ENCODE peak calls at places on chromosome 13, in five cellular contexts. One of them, this sample, is unnamed. For H3K27me3, the result is how much of the 10 kb centered on the place peaks cover.

GRCh38 chr13:94959616-94960015 is 247.3 kb upstream of the SOX21 start:
- DNase-seq in adrenal gland: no peak
- DNase-seq in endothelial cell of umbilical vein: no peak
- DNase-seq in upper lobe of left lung: no peak
- DNase-seq in heart left ventricle: no peak
- DNase-seq in this sample: no peak

GRCh38 chr13:39401756-39402155 is 201.2 kb downstream of the LHFPL6 start:
- DNase-seq in heart left ventricle: no peak
- DNase-seq in adrenal gland: no peak
- DNase-seq in endothelial cell of umbilical vein: no peak
- DNase-seq in upper lobe of left lung: no peak
- DNase-seq in this sample: no peak

GRCh38 chr13:113981611-113982295 is 7.9 kb upstream of the C13orf46 start:
- DNase-seq in endothelial cell of umbilical vein: no peak
- DNase-seq in upper lobe of left lung: peak
- DNase-seq in adrenal gland: no peak
- DNase-seq in heart left ventricle: no peak
- DNase-seq in this sample: no peak

GRCh38 chr13:48731957-48732569 is 78.3 kb downstream of the CYSLTR2 start:
- DNase-seq in adrenal gland: peak
- DNase-seq in upper lobe of left lung: peak
- DNase-seq in endothelial cell of umbilical vein: peak
- DNase-seq in heart left ventricle: no peak
- DNase-seq in this sample: no peak

GRCh38 chr13:45799451-45799850 is 52.1 kb downstream of the SIAH3 start:
- DNase-seq in endothelial cell of umbilical vein: no peak
- DNase-seq in heart left ventricle: no peak
- DNase-seq in adrenal gland: no peak
- DNase-seq in upper lobe of left lung: no peak
- DNase-seq in this sample: no peak

GRCh38 chr13:113916330-113916815 is 52.5 kb upstream of the GAS6 start:
- DNase-seq in heart left ventricle: no peak
- DNase-seq in upper lobe of left lung: no peak
- DNase-seq in adrenal gland: no peak
- DNase-seq in endothelial cell of umbilical vein: no peak
- DNase-seq in this sample: peak

GRCh38 chr13:57632276-57633140 is 964 bp downstream of the PCDH17 start:
- DNase-seq in adrenal gland: no peak
- DNase-seq in endothelial cell of umbilical vein: peak
- DNase-seq in upper lobe of left lung: peak
- DNase-seq in heart left ventricle: peak
- DNase-seq in this sample: no peak

GRCh38 chr13:93847162-93847561 is 620.6 kb downstream of the GPC6 start:
- DNase-seq in endothelial cell of umbilical vein: no peak
- DNase-seq in adrenal gland: no peak
- DNase-seq in heart left ventricle: no peak
- DNase-seq in upper lobe of left lung: no peak
- DNase-seq in this sample: peak

GRCh38 chr13:113499936-113500335 is 9.4 kb upstream of the DCUN1D2 start:
- DNase-seq in endothelial cell of umbilical vein: no peak
- DNase-seq in upper lobe of left lung: no peak
- DNase-seq in heart left ventricle: no peak
- DNase-seq in adrenal gland: no peak
- DNase-seq in this sample: no peak

GRCh38 chr13:92681239-92681638 is 545.4 kb upstream of the GPC6 start:
- DNase-seq in heart left ventricle: no peak
- DNase-seq in upper lobe of left lung: no peak
- DNase-seq in endothelial cell of umbilical vein: no peak
- DNase-seq in adrenal gland: no peak
- DNase-seq in this sample: peak

GRCh38 chr13:73661066-73661465 is 473.1 kb downstream of the KLF12 start:
- DNase-seq in endothelial cell of umbilical vein: no peak
- DNase-seq in heart left ventricle: no peak
- DNase-seq in adrenal gland: no peak
- DNase-seq in upper lobe of left lung: peak
- DNase-seq in this sample: no peak

GRCh38 chr13:96033220-96034015 is 19.8 kb downstream of the UGGT2 start:
- DNase-seq in upper lobe of left lung: peak
- DNase-seq in adrenal gland: no peak
- DNase-seq in heart left ventricle: no peak
- DNase-seq in endothelial cell of umbilical vein: no peak
- DNase-seq in this sample: no peak

GRCh38 chr13:31595568-31595967 is 143.8 kb upstream of the RXFP2 start:
- DNase-seq in endothelial cell of umbilical vein: no peak
- DNase-seq in heart left ventricle: no peak
- DNase-seq in adrenal gland: no peak
- DNase-seq in upper lobe of left lung: no peak
- DNase-seq in this sample: no peak

GRCh38 chr13:33017410-33017929 is 1.2 kb downstream of the KL start:
- DNase-seq in adrenal gland: peak
- DNase-seq in heart left ventricle: peak
- DNase-seq in endothelial cell of umbilical vein: peak
- DNase-seq in upper lobe of left lung: no peak
- DNase-seq in this sample: peak

GRCh38 chr13:76884167-76884566 is 2.0 kb downstream of the KCTD12 start:
- DNase-seq in upper lobe of left lung: no peak
- DNase-seq in endothelial cell of umbilical vein: peak
- DNase-seq in heart left ventricle: peak
- DNase-seq in adrenal gland: peak
- DNase-seq in this sample: peak

GRCh38 chr13:90868321-90868920 is 479.1 kb upstream of the MIR17HG start:
- DNase-seq in upper lobe of left lung: no peak
- DNase-seq in adrenal gland: peak
- DNase-seq in endothelial cell of umbilical vein: peak
- DNase-seq in heart left ventricle: no peak
- DNase-seq in this sample: peak

GRCh38 chr13:80630685-80631121 is 289.8 kb upstream of the SPRY2 start:
- DNase-seq in upper lobe of left lung: no peak
- DNase-seq in adrenal gland: peak
- DNase-seq in heart left ventricle: peak
- DNase-seq in endothelial cell of umbilical vein: peak
- DNase-seq in this sample: peak

GRCh38 chr13:28204690-28205443 is 66.5 kb downstream of the PAN3 start:
- DNase-seq in endothelial cell of umbilical vein: no peak
- DNase-seq in adrenal gland: no peak
- DNase-seq in heart left ventricle: no peak
- DNase-seq in upper lobe of left lung: no peak
- DNase-seq in this sample: no peak

GRCh38 chr13:50428183-50428877 is 413.1 kb downstream of the KCNRG start:
- DNase-seq in endothelial cell of umbilical vein: no peak
- DNase-seq in heart left ventricle: no peak
- DNase-seq in upper lobe of left lung: no peak
- DNase-seq in adrenal gland: no peak
- DNase-seq in this sample: no peak

GRCh38 chr13:111598751-111599150 is 278.3 kb downstream of the TEX29 start:
- DNase-seq in adrenal gland: no peak
- DNase-seq in upper lobe of left lung: no peak
- DNase-seq in endothelial cell of umbilical vein: no peak
- DNase-seq in heart left ventricle: no peak
- DNase-seq in this sample: no peak

GRCh38 chr13:93771229-93771628 is 544.6 kb downstream of the GPC6 start:
- DNase-seq in heart left ventricle: no peak
- DNase-seq in endothelial cell of umbilical vein: no peak
- DNase-seq in adrenal gland: no peak
- DNase-seq in upper lobe of left lung: no peak
- DNase-seq in this sample: no peak

GRCh38 chr13:37616131-37616530 is 17.6 kb upstream of the POSTN start:
- DNase-seq in adrenal gland: no peak
- DNase-seq in upper lobe of left lung: no peak
- DNase-seq in endothelial cell of umbilical vein: no peak
- DNase-seq in heart left ventricle: no peak
- DNase-seq in this sample: no peak

GRCh38 chr13:41053384-41053826 is 7.9 kb upstream of the WBP4 start:
- DNase-seq in upper lobe of left lung: no peak
- DNase-seq in heart left ventricle: no peak
- DNase-seq in adrenal gland: no peak
- DNase-seq in endothelial cell of umbilical vein: no peak
- DNase-seq in this sample: peak

GRCh38 chr13:79833972-79834371 is 353.0 kb downstream of the NDFIP2 start:
- DNase-seq in heart left ventricle: peak
- DNase-seq in endothelial cell of umbilical vein: no peak
- DNase-seq in adrenal gland: no peak
- DNase-seq in upper lobe of left lung: no peak
- DNase-seq in this sample: no peak

GRCh38 chr13:102309110-102309509 is 92.7 kb downstream of the FGF14 start:
- DNase-seq in endothelial cell of umbilical vein: no peak
- DNase-seq in heart left ventricle: no peak
- DNase-seq in upper lobe of left lung: no peak
- DNase-seq in adrenal gland: no peak
- DNase-seq in this sample: peak

GRCh38 chr13:86608739-86609138 is 809.5 kb upstream of the SLITRK6 start:
- DNase-seq in adrenal gland: no peak
- DNase-seq in upper lobe of left lung: no peak
- DNase-seq in endothelial cell of umbilical vein: no peak
- DNase-seq in heart left ventricle: no peak
- DNase-seq in this sample: no peak

GRCh38 chr13:76991432-76991795 is 467 bp upstream of the CLN5 start:
- DNase-seq in adrenal gland: no peak
- DNase-seq in heart left ventricle: peak
- DNase-seq in upper lobe of left lung: no peak
- DNase-seq in endothelial cell of umbilical vein: no peak
- DNase-seq in this sample: peak

GRCh38 chr13:42574011-42574410 is at the start of gene TNFSF11:
- DNase-seq in heart left ventricle: no peak
- DNase-seq in adrenal gland: no peak
- DNase-seq in endothelial cell of umbilical vein: no peak
- DNase-seq in upper lobe of left lung: peak
- DNase-seq in this sample: no peak

GRCh38 chr13:79456051-79456450 is 24.9 kb upstream of the NDFIP2 start:
- DNase-seq in endothelial cell of umbilical vein: no peak
- DNase-seq in adrenal gland: no peak
- DNase-seq in upper lobe of left lung: no peak
- DNase-seq in heart left ventricle: no peak
- DNase-seq in this sample: no peak

GRCh38 chr13:27022571-27023311 is 148.9 kb downstream of the USP12 start:
- DNase-seq in endothelial cell of umbilical vein: no peak
- DNase-seq in upper lobe of left lung: no peak
- DNase-seq in adrenal gland: no peak
- DNase-seq in heart left ventricle: no peak
- DNase-seq in this sample: peak

GRCh38 chr13:82257790-82258507 is 1624.3 kb downstream of the SLITRK1 start:
- DNase-seq in endothelial cell of umbilical vein: no peak
- DNase-seq in heart left ventricle: no peak
- DNase-seq in upper lobe of left lung: peak
- DNase-seq in adrenal gland: no peak
- DNase-seq in this sample: no peak

GRCh38 chr13:27264181-27264580 is 6.4 kb upstream of the RASL11A start:
- DNase-seq in adrenal gland: peak
- DNase-seq in upper lobe of left lung: no peak
- DNase-seq in endothelial cell of umbilical vein: no peak
- DNase-seq in heart left ventricle: no peak
- DNase-seq in this sample: no peak

GRCh38 chr13:27005556-27005955 is 166.1 kb downstream of the USP12 start:
- DNase-seq in upper lobe of left lung: no peak
- DNase-seq in endothelial cell of umbilical vein: no peak
- DNase-seq in heart left ventricle: no peak
- DNase-seq in adrenal gland: no peak
- DNase-seq in this sample: no peak

DNA sequence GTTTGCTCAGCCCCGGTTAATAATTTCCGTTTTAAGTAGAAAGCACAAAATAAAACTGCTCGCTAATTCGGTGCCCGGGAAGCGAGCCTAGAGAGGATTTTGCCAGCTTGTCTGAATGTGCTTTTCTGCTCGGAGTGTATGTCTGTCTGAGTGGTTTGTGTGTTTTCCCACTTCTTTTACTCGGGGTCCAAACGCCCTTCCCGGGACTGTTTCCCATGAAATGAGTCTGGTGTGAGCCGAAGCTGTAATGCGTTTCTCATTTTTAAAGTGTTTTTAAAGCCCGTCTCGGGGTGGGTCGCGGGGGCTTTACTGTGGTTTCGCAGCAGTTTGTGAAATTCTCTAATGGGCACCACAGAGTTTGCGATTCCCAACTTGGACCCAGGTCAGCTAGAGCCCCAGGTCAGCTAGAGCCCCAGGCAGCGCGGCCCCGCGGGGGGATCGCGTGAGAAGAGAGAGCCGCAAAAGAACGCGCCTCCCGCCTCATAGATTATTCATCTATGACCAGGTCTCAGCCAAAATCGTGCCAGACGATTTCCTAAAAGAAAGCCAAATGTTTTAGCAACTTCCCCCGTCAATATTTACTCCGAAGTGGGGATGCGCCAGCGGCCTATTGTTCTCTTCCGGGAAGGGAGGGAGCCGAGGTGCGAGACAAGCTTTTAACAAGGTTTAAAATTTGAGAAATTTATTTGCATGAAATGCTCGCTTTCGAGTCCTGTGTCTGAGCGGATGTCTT is 2.0 kb downstream of the ZIC2 start:
- DNase-seq in endothelial cell of umbilical vein: no peak
- DNase-seq in adrenal gland: no peak
- DNase-seq in heart left ventricle: no peak
- DNase-seq in upper lobe of left lung: peak
- DNase-seq in this sample: no peak
- H3K27me3 ChIP-seq in endothelial cell of umbilical vein: half or more
- H3K27me3 ChIP-seq in adrenal gland: half or more
- H3K27me3 ChIP-seq in heart left ventricle: half or more
- H3K27me3 ChIP-seq in upper lobe of left lung: half or more
- H3K27me3 ChIP-seq in this sample: half or more

GRCh38 chr13:64470751-64471150 is 2759.4 kb downstream of the PCDH9 start:
- DNase-seq in upper lobe of left lung: no peak
- DNase-seq in adrenal gland: no peak
- DNase-seq in endothelial cell of umbilical vein: no peak
- DNase-seq in heart left ventricle: no peak
- DNase-seq in this sample: no peak

GRCh38 chr13:64471916-64472315 is 2758.2 kb downstream of the PCDH9 start:
- DNase-seq in adrenal gland: no peak
- DNase-seq in upper lobe of left lung: no peak
- DNase-seq in heart left ventricle: no peak
- DNase-seq in endothelial cell of umbilical vein: peak
- DNase-seq in this sample: peak
- TF ChIP-seq CTCF in adrenal gland: no peak
- TF ChIP-seq CTCF in upper lobe of left lung: no peak
- TF ChIP-seq CTCF in heart left ventricle: peak
- TF ChIP-seq CTCF in endothelial cell of umbilical vein: peak
- TF ChIP-seq CTCF in this sample: peak

GRCh38 chr13:99978781-99979452 is 2.7 kb upstream of the ZIC2 start:
- DNase-seq in upper lobe of left lung: no peak
- DNase-seq in endothelial cell of umbilical vein: no peak
- DNase-seq in adrenal gland: no peak
- DNase-seq in heart left ventricle: no peak
- DNase-seq in this sample: no peak
- H3K27me3 ChIP-seq in upper lobe of left lung: half or more
- H3K27me3 ChIP-seq in endothelial cell of umbilical vein: half or more
- H3K27me3 ChIP-seq in adrenal gland: half or more
- H3K27me3 ChIP-seq in heart left ventricle: half or more
- H3K27me3 ChIP-seq in this sample: half or more

GRCh38 chr13:99614465-99614885 is 113.2 kb downstream of the TM9SF2 start:
- DNase-seq in upper lobe of left lung: no peak
- DNase-seq in adrenal gland: no peak
- DNase-seq in heart left ventricle: no peak
- DNase-seq in endothelial cell of umbilical vein: peak
- DNase-seq in this sample: peak
- TF ChIP-seq CTCF in upper lobe of left lung: no peak
- TF ChIP-seq CTCF in adrenal gland: peak
- TF ChIP-seq CTCF in heart left ventricle: no peak
- TF ChIP-seq CTCF in endothelial cell of umbilical vein: peak
- TF ChIP-seq CTCF in this sample: peak

This sample was measured in bronchial epithelial cell.